ENCODE peak calls at places on chromosomes 16 and 17, in six cellular contexts. U is NB4, R is glutamatergic neuron, N is KBM-7, G is SHP77, K is C1 segment of cervical spinal cord. Q is an unnamed sample.

GRCh38 chr17:28684963-28685362 is 23.0 kb downstream of the SUPT6H start:
- DNase-seq in U (peak), R (no peak), N (peak), G (no peak), K (peak), Q (no peak)

GRCh38 chr17:77382966-77383612 is 242.3 kb downstream of the SEC14L1 start:
- DNase-seq in U (no peak), R (no peak), N (no peak), G (no peak), K (no peak), Q (no peak)

GRCh38 chr16:79163666-79164377 is 436.7 kb downstream of the MAF start:
- DNase-seq in U (peak), R (no peak), N (peak), G (no peak), K (no peak), Q (no peak)

GRCh38 chr16:24336491-24336890 is 80.4 kb downstream of the CACNG3 start:
- DNase-seq in U (no peak), R (no peak), N (no peak), G (no peak), K (no peak), Q (no peak)

GRCh38 chr17:48047113-48047740 is 932 bp upstream of the NFE2L1 start:
- DNase-seq in U (peak), R (no peak), N (no peak), G (no peak), K (no peak), Q (peak)

GRCh38 chr16:58513874-58514273 is 1.4 kb upstream of the SETD6 start:
- DNase-seq in U (no peak), R (no peak), N (no peak), G (no peak), K (no peak), Q (no peak)

GRCh38 chr17:20196314-20196713 is 187.2 kb downstream of the SPECC1 start:
- DNase-seq in U (no peak), R (no peak), N (no peak), G (no peak), K (no peak), Q (no peak)

GRCh38 chr17:41284546-41284945 is 9.0 kb downstream of the KRTAP9-7 start:
- DNase-seq in U (peak), R (no peak), N (no peak), G (no peak), K (no peak), Q (no peak)

GRCh38 chr17:79915850-79916430 is 76.7 kb upstream of the CBX4 start:
- DNase-seq in U (peak), R (no peak), N (peak), G (no peak), K (no peak), Q (peak)

GRCh38 chr17:40561294-40561870 is 3.9 kb downstream of the CCR7 start:
- DNase-seq in U (no peak), R (no peak), N (no peak), G (no peak), K (no peak), Q (no peak)

GRCh38 chr17:38660097-38661026 is 14.4 kb downstream of the EPOP start:
- DNase-seq in U (peak), R (no peak), N (peak), G (peak), K (no peak), Q (peak)

GRCh38 chr16:14401839-14402115 is 228.3 kb downstream of the PARN start:
- DNase-seq in U (no peak), R (no peak), N (no peak), G (no peak), K (no peak), Q (no peak)

GRCh38 chr16:69346683-69347082 is 4.9 kb downstream of the TMED6 start:
- DNase-seq in U (no peak), R (no peak), N (no peak), G (no peak), K (no peak), Q (no peak)

GRCh38 chr17:979211-979538 is 401 bp downstream of the NXN start:
- DNase-seq in U (no peak), R (no peak), N (no peak), G (no peak), K (no peak), Q (no peak)

GRCh38 chr17:13036776-13037175 is 18.9 kb upstream of the ELAC2 start:
- DNase-seq in U (no peak), R (no peak), N (no peak), G (no peak), K (no peak), Q (no peak)

GRCh38 chr16:11133344-11133921 is 122.6 kb downstream of the SOCS1 start:
- DNase-seq in U (no peak), R (no peak), N (no peak), G (no peak), K (peak), Q (no peak)

GRCh38 chr16:749010-749409 is 8.2 kb upstream of the CIAO3 start:
- DNase-seq in U (no peak), R (no peak), N (no peak), G (no peak), K (no peak), Q (no peak)

GRCh38 chr16:89452925-89453324 is 37.4 kb downstream of the ANKRD11 start:
- DNase-seq in U (no peak), R (no peak), N (no peak), G (no peak), K (no peak), Q (no peak)

GRCh38 chr17:74274703-74275340 is 788 bp downstream of the DNAI2 start:
- DNase-seq in U (peak), R (no peak), N (peak), G (no peak), K (no peak), Q (no peak)

GRCh38 chr17:42182927-42183734 is 2.1 kb downstream of the HCRT start:
- DNase-seq in U (no peak), R (no peak), N (no peak), G (peak), K (no peak), Q (peak)

GRCh38 chr17:64323774-64324173 is 60.7 kb upstream of the TEX2 start:
- DNase-seq in U (no peak), R (no peak), N (no peak), G (no peak), K (no peak), Q (peak)

GRCh38 chr17:65074778-65075250 is 18.3 kb upstream of the GNA13 start:
- DNase-seq in U (no peak), R (no peak), N (no peak), G (peak), K (peak), Q (no peak)

GRCh38 chr17:964881-965280 is 14.7 kb downstream of the NXN start:
- DNase-seq in U (no peak), R (no peak), N (no peak), G (no peak), K (no peak), Q (no peak)

GRCh38 chr17:68417317-68417716 is 40.0 kb downstream of the WIPI1 start:
- DNase-seq in U (no peak), R (no peak), N (no peak), G (no peak), K (no peak), Q (no peak)

GRCh38 chr16:3158014-3158497 is 23.2 kb downstream of the ZNF213 start:
- DNase-seq in U (peak), R (no peak), N (no peak), G (no peak), K (no peak), Q (no peak)

GRCh38 chr17:82648761-82649474 is 674 bp upstream of the WDR45B start:
- DNase-seq in U (peak), R (peak), N (peak), G (peak), K (peak), Q (no peak)

GRCh38 chr16:47565454-47565853 is 104.3 kb downstream of the PHKB start:
- DNase-seq in U (peak), R (no peak), N (peak), G (no peak), K (peak), Q (no peak)

GRCh38 chr17:41930009-41930832 is at the start of gene ODAD4:
- DNase-seq in U (peak), R (peak), N (peak), G (peak), K (peak), Q (peak)

GRCh38 chr17:65598711-65599110 is 37.3 kb upstream of the AXIN2 start:
- DNase-seq in U (no peak), R (no peak), N (no peak), G (no peak), K (no peak), Q (no peak)

GRCh38 chr17:51045616-51046526 is 74.8 kb downstream of the SPAG9 start:
- DNase-seq in U (no peak), R (no peak), N (no peak), G (no peak), K (no peak), Q (no peak)

GRCh38 chr17:7380321-7380720 is 568 bp upstream of the TNK1 start:
- DNase-seq in U (no peak), R (no peak), N (no peak), G (no peak), K (no peak), Q (no peak)